ENCODE peak calls at places on chromosomes 7 and 10, in four cellular contexts. T is heart left ventricle, W is HCT116, S is A549. Y is an unnamed sample. For H3K4me1, the result is how much of the 10 kb centered on the place peaks cover.

GRCh38 chr10:133465191-133465949 is 11.6 kb downstream of the SCART1 start:
- DNase-seq in T (no peak), W (no peak), S (no peak), Y (no peak)

GRCh38 chr10:10892290-10892875 is 125.3 kb upstream of the CELF2 start:
- DNase-seq in T (peak), W (no peak), S (no peak), Y (no peak)

GRCh38 chr7:19558527-19558926 is 150.3 kb downstream of the POLR1F start:
- DNase-seq in T (no peak), W (no peak), S (no peak), Y (no peak)

GRCh38 chr7:150341263-150342118 is at the start of gene RARRES2:
- DNase-seq in T (peak), W (no peak), S (no peak), Y (peak)

GRCh38 chr7:36985866-36986402 is 261.6 kb upstream of the AOAH start:
- DNase-seq in T (no peak), W (no peak), S (no peak), Y (no peak)

GRCh38 chr7:47180268-47180826 is 401.6 kb downstream of the TNS3 start:
- DNase-seq in T (peak), W (peak), S (peak), Y (peak)

GRCh38 chr10:115936926-115937755 is 335.9 kb downstream of the GFRA1 start:
- DNase-seq in T (no peak), W (no peak), S (no peak), Y (no peak)

GRCh38 chr10:121293121-121293520 is 305.1 kb downstream of the FGFR2 start:
- DNase-seq in T (no peak), W (no peak), S (no peak), Y (no peak)

DNA sequence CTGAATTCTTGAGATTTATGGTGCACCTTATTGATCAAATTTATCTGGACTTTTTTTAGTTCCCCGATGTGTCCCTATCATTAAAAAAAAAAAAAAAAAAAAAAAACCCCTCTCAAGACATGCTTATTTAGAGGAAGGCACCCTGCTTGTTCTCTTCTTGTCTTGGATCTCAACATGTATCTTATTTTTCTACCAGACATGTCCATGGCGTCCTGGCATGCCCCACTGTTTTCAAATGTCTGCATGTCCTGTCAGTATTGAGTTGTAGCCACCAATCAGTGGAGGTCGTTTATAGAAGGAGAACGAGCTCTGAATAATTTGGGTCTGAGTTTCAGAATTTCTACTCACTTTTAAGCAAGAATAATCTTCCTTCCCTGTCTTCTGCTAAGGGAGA is 2.8 kb upstream of the HOXA13 start:
- DNase-seq in T (no peak), W (no peak), S (no peak), Y (no peak)
- H3K27ac ChIP-seq in T (no peak), W (no peak), S (no peak), Y (no peak)

GRCh38 chr10:1966698-1967097 is 229.4 kb upstream of the ADARB2 start:
- DNase-seq in T (no peak), W (no peak), S (no peak), Y (no peak)

GRCh38 chr10:1968257-1969025 is 231.1 kb upstream of the ADARB2 start:
- DNase-seq in T (no peak), W (no peak), S (no peak), Y (peak)

GRCh38 chr10:1962025-1962424 is 224.7 kb upstream of the ADARB2 start:
- DNase-seq in T (no peak), W (no peak), S (no peak), Y (no peak)

GRCh38 chr10:1963341-1963740 is 226.0 kb upstream of the ADARB2 start:
- DNase-seq in T (no peak), W (no peak), S (no peak), Y (no peak)

DNA sequence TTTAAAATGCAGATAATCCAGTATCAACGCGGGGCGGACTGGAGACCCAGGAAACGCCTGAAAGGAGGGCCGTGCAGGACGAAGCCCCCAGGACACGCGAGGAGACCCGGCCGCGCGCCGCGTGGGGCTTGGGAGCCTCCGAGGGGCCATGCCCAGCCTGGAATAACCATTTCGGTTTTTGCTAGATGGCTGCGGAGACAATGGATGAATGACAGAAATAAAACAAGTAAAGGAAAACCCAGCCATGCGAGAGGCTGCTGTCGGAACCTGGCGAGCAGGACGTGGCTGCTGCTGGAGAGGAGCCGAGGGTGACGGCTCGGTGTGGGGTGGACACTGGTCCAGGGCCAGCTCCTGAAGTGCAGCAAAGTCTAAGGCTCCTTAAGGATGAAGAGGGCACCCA is 227.2 kb upstream of the ADARB2 start:
- DNase-seq in T (no peak), W (no peak), S (no peak), Y (no peak)
- TF ChIP-seq CTCF in T (no peak), W (no peak), S (no peak), Y (no peak)

GRCh38 chr7:2525161-2525930 is 5.8 kb downstream of the LFNG start:
- DNase-seq in T (no peak), W (no peak), S (no peak), Y (no peak)

GRCh38 chr7:2526659-2527504 is 7.3 kb downstream of the LFNG start:
- DNase-seq in T (no peak), W (no peak), S (no peak), Y (no peak)

GRCh38 chr7:2524808-2525140 is 5.2 kb downstream of the LFNG start:
- DNase-seq in T (no peak), W (no peak), S (no peak), Y (no peak)

GRCh38 chr7:2527505-2528464 is 8.2 kb downstream of the LFNG start:
- DNase-seq in T (no peak), W (no peak), S (peak), Y (peak)

DNA sequence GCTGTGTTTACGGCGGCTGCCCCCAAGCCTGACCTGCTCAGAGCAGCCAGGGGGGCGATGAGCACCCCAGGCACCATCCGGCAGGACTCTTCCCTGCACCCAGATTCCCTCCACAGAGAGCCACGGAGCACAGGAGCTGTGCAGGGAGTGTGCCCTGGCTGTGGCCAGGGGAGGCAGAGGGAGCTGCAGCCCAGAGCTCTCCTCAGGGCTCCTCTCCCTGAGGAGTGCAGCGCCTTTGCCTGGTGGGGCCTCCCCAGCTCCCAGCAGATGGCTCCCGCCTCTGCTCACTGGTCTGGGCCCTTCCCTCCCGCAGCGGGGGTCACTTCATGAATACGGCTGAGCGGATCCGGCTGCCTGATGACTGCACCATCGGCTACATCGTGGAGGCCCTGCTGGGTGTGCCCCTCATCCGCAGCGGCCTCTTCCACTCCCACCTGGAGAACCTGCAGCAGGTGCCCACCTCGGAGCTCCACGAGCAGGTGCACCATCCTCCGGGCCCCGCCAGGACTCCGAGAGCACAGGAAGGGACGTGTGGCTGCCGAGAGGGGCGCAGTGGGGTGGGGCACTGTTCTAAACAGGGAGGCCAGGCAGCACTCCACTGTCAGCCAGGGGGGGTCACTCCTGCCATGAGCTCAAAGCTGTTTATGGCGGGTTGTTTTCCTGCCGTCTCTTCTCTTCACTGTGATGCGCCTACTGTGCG is 6.5 kb downstream of the LFNG start:
- DNase-seq in T (no peak), W (no peak), S (no peak), Y (no peak)
- H3K4me1 ChIP-seq in T (half or more), W (half or more), S (half or more), Y (half or more)

GRCh38 chr7:30894009-30894408 is 17.6 kb upstream of the AQP1 start:
- DNase-seq in T (no peak), W (no peak), S (no peak), Y (no peak)
- H3K27ac ChIP-seq in T (peak), W (no peak), S (no peak), Y (peak)

DNA sequence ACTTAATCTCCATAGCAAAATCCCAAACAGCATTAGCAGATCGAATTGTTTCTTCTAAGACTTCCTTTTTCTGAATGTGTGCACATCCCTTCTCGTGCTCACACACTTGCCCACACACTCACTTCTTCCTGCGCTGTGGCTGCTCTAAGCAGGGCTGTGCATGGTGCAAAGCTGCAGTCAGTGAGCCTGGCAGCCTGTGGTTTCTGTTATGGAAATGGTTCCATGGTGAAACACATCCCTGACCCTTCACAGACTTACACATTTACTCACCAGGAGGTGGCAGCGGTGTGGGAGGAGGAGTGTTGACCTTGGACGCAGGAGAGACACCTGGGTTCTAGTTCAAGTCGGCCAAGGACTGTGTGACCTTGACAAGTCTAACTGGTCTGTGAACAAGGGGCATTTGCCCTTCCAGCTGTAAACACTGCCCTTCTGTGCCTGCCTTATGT is 24.9 kb downstream of the MTURN start:
- DNase-seq in T (no peak), W (no peak), S (no peak), Y (no peak)
- TF ChIP-seq CTCF in T (no peak), W (peak), S (no peak), Y (no peak)

GRCh38 chr7:128741491-128741890 is 2.3 kb downstream of the CALU start:
- DNase-seq in T (no peak), W (no peak), S (no peak), Y (no peak)
- H3K4me1 ChIP-seq in T (half or more), W (under half), S (under half), Y (under half)

GRCh38 chr10:71860243-71861029 is 9.4 kb upstream of the PSAP start:
- DNase-seq in T (peak), W (peak), S (peak), Y (peak)
- H3K27ac ChIP-seq in T (peak), W (peak), S (peak), Y (peak)

GRCh38 chr7:70322786-70323185 is 724.5 kb downstream of the AUTS2 start:
- DNase-seq in T (no peak), W (no peak), S (no peak), Y (no peak)
- TF ChIP-seq CTCF in T (no peak), W (no peak), S (no peak), Y (no peak)

GRCh38 chr7:74030861-74031260 is 2.9 kb downstream of the ELN start:
- DNase-seq in T (no peak), W (no peak), S (no peak), Y (no peak)
- H3K4me1 ChIP-seq in T (half or more), W (under half), S (under half), Y (under half)

Y was measured in adrenal gland.